ENCODE peak calls at places on chromosomes 11 and 22, in ten cellular contexts. J is GM10248; E is GM23338; D is Kasumi-1; Z is AG04450; P is anterior cingulate cortex; S is fibroblast of mammary gland; H is SW 1271; B is stimulated activated CD4-positive, alpha-beta T cell treated with anti-CD3 and anti-CD28 coated beads, Interleukin-2, amount 100 ng/mL, for 48 hours; G is hepatocyte. A is an unnamed sample.

GRCh38 chr11:126061707-126062678 is 673 bp downstream of the CDON start:
- DNase-seq in J (peak), E (peak), D (peak), Z (no peak), P (no peak), S (peak), H (peak), B (no peak), G (peak), A (no peak)

GRCh38 chr22:19596680-19597398 is 72.6 kb upstream of the CLDN5 start:
- DNase-seq in J (no peak), E (no peak), D (no peak), Z (no peak), P (no peak), S (no peak), H (no peak), B (no peak), G (no peak), A (no peak)

GRCh38 chr11:64923151-64923661 is 1.3 kb upstream of the PPP2R5B start:
- DNase-seq in J (no peak), E (no peak), D (no peak), Z (no peak), P (no peak), S (no peak), H (no peak), B (no peak), G (no peak), A (no peak)

GRCh38 chr11:15936011-15936410 is 420.3 kb downstream of the SOX6 start:
- DNase-seq in J (no peak), E (no peak), D (no peak), Z (no peak), P (no peak), S (no peak), H (no peak), B (no peak), G (no peak), A (no peak)

GRCh38 chr22:40285508-40285907 is 60.8 kb upstream of the ADSL start:
- DNase-seq in J (no peak), E (no peak), D (no peak), Z (no peak), P (no peak), S (no peak), H (no peak), B (no peak), G (no peak), A (no peak)

GRCh38 chr22:30841264-30841663 is 127.3 kb downstream of the MORC2 start:
- DNase-seq in J (no peak), E (no peak), D (no peak), Z (no peak), P (no peak), S (peak), H (no peak), B (no peak), G (no peak), A (no peak)

GRCh38 chr11:62548545-62549335 is 2.1 kb upstream of the AHNAK start:
- DNase-seq in J (no peak), E (no peak), D (no peak), Z (no peak), P (no peak), S (no peak), H (no peak), B (no peak), G (peak), A (peak)

GRCh38 chr11:75371930-75372876 is 20.7 kb upstream of the ARRB1 start:
- DNase-seq in J (no peak), E (no peak), D (no peak), Z (no peak), P (no peak), S (peak), H (no peak), B (no peak), G (peak), A (no peak)

GRCh38 chr11:33976351-33977199 is 75.0 kb upstream of the CAPRIN1 start:
- DNase-seq in J (no peak), E (no peak), D (no peak), Z (no peak), P (no peak), S (peak), H (no peak), B (no peak), G (no peak), A (no peak)

GRCh38 chr22:46393791-46394333 is 58.3 kb downstream of the TRMU start:
- DNase-seq in J (no peak), E (no peak), D (no peak), Z (no peak), P (no peak), S (no peak), H (no peak), B (no peak), G (no peak), A (no peak)

GRCh38 chr11:107785401-107785800 is 73.2 kb downstream of the SLC35F2 start:
- DNase-seq in J (no peak), E (no peak), D (no peak), Z (no peak), P (no peak), S (peak), H (no peak), B (peak), G (no peak), A (no peak)

GRCh38 chr22:23833017-23833795 is 5.6 kb downstream of the DERL3 start:
- DNase-seq in J (no peak), E (no peak), D (no peak), Z (no peak), P (no peak), S (no peak), H (no peak), B (no peak), G (no peak), A (peak)

GRCh38 chr22:27515091-27515523 is 286.4 kb downstream of the MN1 start:
- DNase-seq in J (no peak), E (no peak), D (no peak), Z (no peak), P (no peak), S (peak), H (no peak), B (no peak), G (no peak), A (no peak)

GRCh38 chr11:85672111-85672875 is 7.4 kb upstream of the CREBZF start:
- DNase-seq in J (no peak), E (peak), D (no peak), Z (no peak), P (no peak), S (peak), H (no peak), B (no peak), G (no peak), A (no peak)

GRCh38 chr22:40552070-40552469 is 84.4 kb downstream of the MRTFA start:
- DNase-seq in J (no peak), E (no peak), D (no peak), Z (no peak), P (no peak), S (no peak), H (no peak), B (no peak), G (no peak), A (no peak)

GRCh38 chr11:68903631-68904457 is at the start of the genes IGHMBP2 and MRPL21:
- DNase-seq in J (peak), E (peak), D (peak), Z (peak), P (peak), S (peak), H (peak), B (peak), G (peak), A (peak)

GRCh38 chr11:23359297-23359696 is 499.0 kb upstream of the CCDC179 start:
- DNase-seq in J (no peak), E (no peak), D (no peak), Z (peak), P (no peak), S (peak), H (no peak), B (no peak), G (peak), A (no peak)

GRCh38 chr11:122882809-122883681 is 486 bp downstream of the JHY start:
- DNase-seq in J (peak), E (peak), D (no peak), Z (no peak), P (no peak), S (peak), H (no peak), B (peak), G (peak), A (no peak)

GRCh38 chr11:76788661-76789442 is 5.7 kb downstream of the TSKU start:
- DNase-seq in J (no peak), E (no peak), D (no peak), Z (no peak), P (no peak), S (no peak), H (no peak), B (no peak), G (peak), A (peak)

GRCh38 chr11:46178542-46178941 is 57.3 kb upstream of the PHF21A start:
- DNase-seq in J (no peak), E (no peak), D (no peak), Z (no peak), P (no peak), S (no peak), H (no peak), B (no peak), G (no peak), A (no peak)

GRCh38 chr11:112470355-112470754 is 209.7 kb upstream of the PLET1 start:
- DNase-seq in J (no peak), E (no peak), D (no peak), Z (no peak), P (no peak), S (peak), H (no peak), B (no peak), G (no peak), A (no peak)

GRCh38 chr11:61885166-61885778 is 6.1 kb downstream of the FADS3 start:
- DNase-seq in J (no peak), E (no peak), D (no peak), Z (no peak), P (no peak), S (no peak), H (no peak), B (no peak), G (no peak), A (no peak)

GRCh38 chr11:118907749-118908106 is 18.0 kb downstream of the BCL9L start:
- DNase-seq in J (no peak), E (peak), D (no peak), Z (no peak), P (no peak), S (peak), H (no peak), B (no peak), G (no peak), A (no peak)

GRCh38 chr11:842370-843002 is at the start of the genes POLR2L and TSPAN4:
- DNase-seq in J (peak), E (peak), D (peak), Z (peak), P (peak), S (peak), H (peak), B (peak), G (peak), A (peak)

GRCh38 chr11:75328426-75329277 is 22.8 kb downstream of the ARRB1 start:
- DNase-seq in J (no peak), E (peak), D (peak), Z (no peak), P (no peak), S (peak), H (no peak), B (no peak), G (peak), A (peak)

GRCh38 chr11:130522284-130522961 is 74.0 kb downstream of the ADAMTS15 start:
- DNase-seq in J (no peak), E (peak), D (no peak), Z (peak), P (no peak), S (peak), H (no peak), B (no peak), G (peak), A (peak)

GRCh38 chr11:36026315-36026968 is 82.6 kb downstream of the LDLRAD3 start:
- DNase-seq in J (no peak), E (peak), D (no peak), Z (no peak), P (no peak), S (no peak), H (no peak), B (no peak), G (no peak), A (no peak)

GRCh38 chr11:131281316-131281715 is 89.1 kb upstream of the NTM start:
- DNase-seq in J (no peak), E (no peak), D (no peak), Z (no peak), P (no peak), S (no peak), H (no peak), B (no peak), G (no peak), A (no peak)

GRCh38 chr11:61152816-61153592 is 8.2 kb downstream of the VPS37C start:
- DNase-seq in J (no peak), E (no peak), D (no peak), Z (no peak), P (no peak), S (peak), H (no peak), B (no peak), G (no peak), A (no peak)

GRCh38 chr11:12639388-12639787 is 34.8 kb upstream of the TEAD1 start:
- DNase-seq in J (no peak), E (no peak), D (no peak), Z (no peak), P (no peak), S (no peak), H (no peak), B (no peak), G (no peak), A (no peak)

GRCh38 chr11:44763111-44763820 is 36.5 kb downstream of the TSPAN18 start:
- DNase-seq in J (no peak), E (no peak), D (no peak), Z (no peak), P (no peak), S (no peak), H (no peak), B (no peak), G (no peak), A (no peak)

GRCh38 chr11:35390737-35391682 is 28.3 kb downstream of the SLC1A2 start:
- DNase-seq in J (peak), E (no peak), D (no peak), Z (no peak), P (no peak), S (peak), H (peak), B (peak), G (peak), A (no peak)

GRCh38 chr11:109062445-109062844 is 359.5 kb upstream of the C11orf87 start:
- DNase-seq in J (no peak), E (no peak), D (no peak), Z (no peak), P (no peak), S (peak), H (no peak), B (no peak), G (no peak), A (no peak)

GRCh38 chr22:42262964-42263363 is 7.5 kb downstream of the TCF20 start:
- DNase-seq in J (no peak), E (no peak), D (no peak), Z (no peak), P (no peak), S (no peak), H (no peak), B (no peak), G (no peak), A (no peak)

GRCh38 chr11:86803136-86803535 is 2.8 kb downstream of the PRSS23 start:
- DNase-seq in J (no peak), E (no peak), D (no peak), Z (no peak), P (no peak), S (no peak), H (no peak), B (no peak), G (no peak), A (no peak)

GRCh38 chr11:8442301-8442700 is 151.7 kb downstream of the STK33 start:
- DNase-seq in J (no peak), E (peak), D (no peak), Z (no peak), P (no peak), S (no peak), H (no peak), B (no peak), G (peak), A (no peak)

A was measured in posterior cingulate gyrus.